ENCODE peak calls at places on chromosomes 6 and 20, in ten cellular contexts. G is stimulated activated CD4-positive, alpha-beta T cell treated with anti-CD3 and anti-CD28 coated beads, Interleukin-12 subunit alpha, Interleukin-12 subunit beta, amount 100 ng/mL, for 4 hours; R is heart right ventricle; P is Kasumi-1; W is NB4; Y is NCI-H748 treated with DMSO at 0.1 percent for 48 hours; U is HEK293T; M is adrenal gland; E is nucleus accumbens; Q is AG10803. L is an unnamed sample.
A peak's percentile ranks its signal among the peaks of the same experiment; 100 is the strongest.

GRCh38 chr6:85077098-85077497 is 312.7 kb upstream of the TBX18 start:
- DNase-seq in Y (no peak), W (no peak), M (no peak), Q (peak; percentile 43), R (no peak), U (no peak), P (no peak), G (no peak), E (no peak), L (no peak)

GRCh38 chr6:75124983-75125382 is 80.9 kb downstream of the COL12A1 start:
- DNase-seq in G (no peak), Q (no peak), U (no peak), E (no peak), M (no peak), P (no peak), R (no peak), W (no peak), Y (no peak), L (no peak)

GRCh38 chr6:75285156-75285639 is 606 bp upstream of the TMEM30A start:
- DNase-seq in M (no peak), W (peak; percentile 56), R (no peak), G (no peak), Y (peak; percentile 62), U (no peak), E (no peak), P (peak; percentile 58), Q (no peak), L (no peak)

GRCh38 chr6:142258305-142258704 is 43.5 kb upstream of the ADGRG6 start:
- DNase-seq in G (no peak), U (no peak), Q (no peak), P (no peak), M (no peak), W (no peak), R (no peak), E (no peak), Y (no peak), L (no peak)

GRCh38 chr20:20856306-20856705 is 143.9 kb upstream of the RALGAPA2 start:
- DNase-seq in E (no peak), U (no peak), M (no peak), G (no peak), W (peak; percentile 69), P (peak; percentile 74), Q (no peak), Y (no peak), R (no peak), L (no peak)

GRCh38 chr20:48892049-48892470 is 29.5 kb upstream of the ARFGEF2 start:
- DNase-seq in W (no peak), R (no peak), G (no peak), P (no peak), E (no peak), Q (no peak), Y (no peak), U (no peak), M (no peak), L (no peak)

GRCh38 chr6:148164645-148165044 is 178.0 kb upstream of the SASH1 start:
- DNase-seq in G (no peak), Y (no peak), M (no peak), Q (no peak), E (no peak), W (no peak), R (no peak), P (no peak), U (no peak), L (no peak)

GRCh38 chr6:89952696-89953095 is 58.4 kb downstream of the GJA10 start:
- DNase-seq in U (no peak), E (no peak), Y (no peak), G (no peak), R (no peak), Q (peak; percentile 62), P (peak; percentile 93), M (no peak), W (peak; percentile 89), L (no peak)

GRCh38 chr6:41460742-41461336 is 85.3 kb upstream of the FOXP4 start:
- DNase-seq in R (no peak), W (peak; percentile 47), M (no peak), U (no peak), E (no peak), Q (no peak), Y (no peak), P (no peak), G (no peak), L (no peak)

GRCh38 chr6:143700684-143701342 is 23.0 kb downstream of the PHACTR2 start:
- DNase-seq in R (peak; percentile 56), G (no peak), P (no peak), Y (no peak), E (no peak), M (no peak), W (no peak), U (no peak), Q (peak; percentile 84), L (no peak)

GRCh38 chr6:19736066-19736465 is 101.1 kb upstream of the ID4 start:
- DNase-seq in Q (no peak), W (no peak), G (no peak), P (no peak), R (no peak), E (no peak), Y (no peak), M (no peak), U (no peak), L (no peak)

GRCh38 chr6:139250296-139251274 is 41.2 kb downstream of the TXLNB start:
- DNase-seq in E (no peak), P (peak; percentile 85), W (peak; percentile 78), R (peak; percentile 63), G (peak; percentile 25), Y (peak; percentile 20), Q (peak; percentile 43), M (peak; percentile 64), U (peak; percentile 88), L (no peak)

GRCh38 chr6:129312865-129313264 is 397.1 kb downstream of the ARHGAP18 start:
- DNase-seq in U (no peak), M (no peak), P (no peak), R (peak; percentile 17), W (no peak), Y (no peak), Q (peak; percentile 74), G (no peak), E (no peak), L (no peak)

GRCh38 chr6:149335924-149336323 is 18.4 kb downstream of the TAB2 start:
- DNase-seq in W (no peak), Q (peak; percentile 76), Y (no peak), E (no peak), U (no peak), R (no peak), M (no peak), G (peak; percentile 33), P (no peak), L (no peak)

GRCh38 chr6:42702200-42702599 is 20.2 kb downstream of the PRPH2 start:
- DNase-seq in P (no peak), M (no peak), G (no peak), Y (no peak), E (no peak), Q (peak; percentile 49), U (no peak), W (no peak), R (no peak), L (no peak)

GRCh38 chr20:15240801-15241200 is 903.4 kb upstream of the FLRT3 start:
- DNase-seq in Q (peak; percentile 17), E (no peak), M (no peak), G (no peak), W (no peak), Y (no peak), P (no peak), R (no peak), U (no peak), L (no peak)

GRCh38 chr6:170132561-170132991 is 158.3 kb downstream of the DLL1 start:
- DNase-seq in W (no peak), E (no peak), G (no peak), P (no peak), U (no peak), M (no peak), R (no peak), Y (no peak), Q (no peak), L (no peak)

GRCh38 chr20:36820928-36821327 is 47.4 kb upstream of the DSN1 start:
- DNase-seq in W (no peak), G (no peak), U (no peak), M (no peak), R (no peak), E (no peak), Q (no peak), P (no peak), Y (no peak), L (no peak)

GRCh38 chr6:134464690-134465411 is 146.9 kb upstream of the SGK1 start:
- DNase-seq in U (peak; percentile 60), Y (no peak), P (no peak), Q (peak; percentile 58), R (no peak), G (no peak), E (no peak), W (peak; percentile 21), M (no peak), L (no peak)

GRCh38 chr20:36344517-36345132 is 38.5 kb downstream of the DLGAP4 start:
- DNase-seq in R (peak; percentile 52), G (no peak), Q (peak; percentile 29), M (peak; percentile 67), Y (no peak), U (peak; percentile 63), E (no peak), W (peak; percentile 55), P (no peak), L (no peak)

GRCh38 chr6:89475634-89476033 is 42.7 kb downstream of the ANKRD6 start:
- DNase-seq in P (no peak), E (no peak), W (peak; percentile 31), R (no peak), M (no peak), Y (no peak), G (no peak), Q (no peak), U (no peak), L (no peak)

GRCh38 chr6:2827112-2827511 is 14.6 kb downstream of the SERPINB1 start:
- DNase-seq in Q (no peak), G (no peak), E (no peak), R (no peak), Y (no peak), W (no peak), P (no peak), U (no peak), M (no peak), L (no peak)

GRCh38 chr20:48626226-48626937 is 201.4 kb downstream of the PREX1 start:
- DNase-seq in R (no peak), W (peak; percentile 93), P (peak; percentile 93), Y (no peak), M (no peak), U (no peak), G (no peak), E (no peak), Q (peak; percentile 40), L (no peak)

GRCh38 chr6:89414215-89414614 is 2.1 kb upstream of the RRAGD start:
- DNase-seq in Q (no peak), P (no peak), W (no peak), M (no peak), R (no peak), E (no peak), Y (no peak), U (no peak), G (no peak), L (no peak)

GRCh38 chr6:127484207-127484858 is 25.1 kb upstream of the KIAA0408 start:
- DNase-seq in R (no peak), M (no peak), G (no peak), P (peak; percentile 47), U (no peak), Q (peak; percentile 53), W (peak; percentile 45), Y (no peak), E (no peak), L (no peak)

GRCh38 chr6:15569035-15569995 is 93.5 kb downstream of the DTNBP1 start:
- DNase-seq in M (no peak), P (no peak), U (no peak), E (no peak), G (no peak), R (no peak), Y (no peak), Q (no peak), W (peak; percentile 93), L (no peak)

GRCh38 chr6:56437171-56437900 is 190.0 kb upstream of the COL21A1 start:
- DNase-seq in G (no peak), R (no peak), M (no peak), Q (peak; percentile 23), E (no peak), P (no peak), Y (no peak), U (no peak), W (no peak), L (no peak)

GRCh38 chr6:122610690-122611455 is 668 bp downstream of the PKIB start:
- DNase-seq in P (no peak), G (peak; percentile 8), R (no peak), E (peak; percentile 51), Q (no peak), Y (peak; percentile 22), M (peak; percentile 38), U (peak; percentile 62), W (no peak), L (no peak)